ENCODE peak calls at places on chromosomes 4 and X, in nine cellular contexts. P is foreskin fibroblast; I is activated CD4-positive, alpha-beta T cell treated with anti-CD3 and anti-CD28 coated beads, Interleukin-2, amount 50 U/mL, for 1 hour; W is cortex of kidney; Z is activated naive CD8-positive, alpha-beta T cell treated with anti-CD3 and anti-CD28 coated beads, Interleukin-2, amount 50 U/mL, for 24 hours; T is activated CD8-positive, alpha-beta T cell treated with anti-CD3 and anti-CD28 coated beads, Interleukin-2, amount 10 ng/mL, durations not matched to agents 7 days and 5 days; B is central memory CD4-positive, alpha-beta T cell; S is nucleus accumbens; R is stimulated activated naive B cell treated with anti-CD40 and anti-IgM and Interleukin-4, amounts not matched to agents 10 μg/mL and 1 μg/mL and 100 μg/mL, for 72 hours. V is an unnamed sample.

GRCh38 chrX:139200346-139200745 is 330.2 kb upstream of the F9 start:
- DNase-seq in P (no peak), T (no peak), Z (no peak), I (no peak), W (no peak), S (no peak), B (no peak), R (no peak), V (no peak)

GRCh38 chrX:11952176-11952720 is 186.0 kb upstream of the FRMPD4 start:
- DNase-seq in I (no peak), T (no peak), Z (no peak), R (no peak), W (no peak), B (no peak), S (no peak), P (no peak), V (no peak)

GRCh38 chrX:129930941-129931410 is 25.0 kb downstream of the UTP14A start:
- DNase-seq in I (no peak), S (no peak), W (no peak), Z (no peak), P (no peak), B (no peak), R (no peak), T (no peak), V (peak; percentile 24)

GRCh38 chr4:73869130-73870055 is at the start of gene CXCL1:
- DNase-seq in R (no peak), B (no peak), W (no peak), S (no peak), Z (no peak), I (no peak), P (no peak), T (no peak), V (peak; percentile 56)

GRCh38 chr4:23333946-23334878 is 555.6 kb downstream of the PPARGC1A start:
- DNase-seq in P (peak; percentile 71), R (peak; percentile 4), T (peak; percentile 56), W (no peak), I (peak; percentile 2), B (peak; percentile 80), S (no peak), Z (peak; percentile 9), V (peak; percentile 9)

GRCh38 chr4:37758226-37758625 is 68.3 kb upstream of the PGM2 start:
- DNase-seq in W (no peak), I (no peak), R (no peak), B (no peak), Z (no peak), T (no peak), P (peak; percentile 45), S (no peak), V (peak; percentile 97)

GRCh38 chrX:150429577-150429976 is 66.5 kb downstream of the MAMLD1 start:
- DNase-seq in P (peak; percentile 60), T (no peak), W (no peak), Z (no peak), R (no peak), S (no peak), I (no peak), B (no peak), V (peak; percentile 81)

GRCh38 chr4:141455651-141456050 is 180.7 kb upstream of the IL15 start:
- DNase-seq in W (no peak), B (no peak), I (no peak), Z (no peak), T (no peak), S (no peak), P (no peak), R (no peak), V (no peak)

GRCh38 chr4:119656986-119657635 is 28.5 kb upstream of the PDE5A start:
- DNase-seq in W (no peak), Z (no peak), T (no peak), P (peak; percentile 36), B (no peak), I (no peak), R (no peak), S (no peak), V (peak; percentile 47)

GRCh38 chr4:156941940-156942548 is 29.6 kb downstream of the PDGFC start:
- DNase-seq in R (no peak), B (no peak), W (no peak), S (no peak), Z (no peak), I (no peak), T (no peak), P (peak; percentile 87), V (peak; percentile 89)

GRCh38 chr4:29240641-29241040 is 1479.5 kb upstream of the PCDH7 start:
- DNase-seq in S (no peak), R (no peak), P (no peak), I (no peak), W (no peak), Z (no peak), T (no peak), B (no peak), V (no peak)

GRCh38 chr4:77699731-77700210 is 94.2 kb downstream of the CXCL13 start:
- DNase-seq in R (no peak), P (peak; percentile 89), T (no peak), I (no peak), Z (no peak), W (no peak), S (no peak), B (no peak), V (peak; percentile 89)